ENCODE peak calls at places on chromosomes 1 and 21, in five cellular contexts. S, J, M, I and F are unnamed samples.

GRCh38 chr1:243977104-243977503 is 74.0 kb upstream of the ZBTB18 start:
- DNase-seq in M (no peak), I (no peak), J (no peak), S (no peak), F (no peak)

GRCh38 chr1:218211241-218211640 is 73.9 kb upstream of the RRP15 start:
- DNase-seq in J (no peak), S (no peak), I (no peak), M (no peak), F (no peak)

GRCh38 chr1:2229032-2229920 is 1.2 kb downstream of the SKI start:
- DNase-seq in M (peak; percentile 79), J (peak; percentile 74), S (peak; percentile 64), I (peak; percentile 39), F (no peak)

GRCh38 chr1:15218287-15219279 is 28.4 kb upstream of the FHAD1 start:
- DNase-seq in J (no peak), M (no peak), S (no peak), I (no peak), F (no peak)

GRCh38 chr21:46216132-46216747 is 12.3 kb downstream of the LSS start:
- DNase-seq in J (no peak), I (no peak), S (no peak), M (peak; percentile 34), F (no peak)

GRCh38 chr1:93468681-93469080 is 20.8 kb downstream of the FNBP1L start:
- DNase-seq in M (no peak), S (no peak), J (no peak), I (no peak), F (no peak)

GRCh38 chr1:155513300-155513926 is 49.2 kb downstream of the ASH1L start:
- DNase-seq in I (peak; percentile 13), J (no peak), S (no peak), M (no peak), F (no peak)

GRCh38 chr1:234683856-234684632 is 74.1 kb upstream of the IRF2BP2 start:
- DNase-seq in J (no peak), I (peak; percentile 84), S (peak; percentile 91), M (peak; percentile 66), F (peak; percentile 20)

GRCh38 chr21:32392299-32392879 is 423 bp downstream of the URB1 start:
- DNase-seq in J (no peak), S (no peak), M (no peak), I (no peak), F (no peak)

GRCh38 chr1:154937051-154937987 is 800 bp upstream of the PMVK start:
- DNase-seq in J (peak; percentile 95), M (no peak), S (peak; percentile 94), I (peak; percentile 87), F (peak; percentile 81)

GRCh38 chr21:39869141-39869818 is 2.0 kb downstream of the PCP4 start:
- DNase-seq in S (no peak), M (no peak), I (no peak), J (no peak), F (no peak)

GRCh38 chr1:18332626-18333025 is 148.1 kb upstream of the KLHDC7A start:
- DNase-seq in S (no peak), J (no peak), I (no peak), M (no peak), F (no peak)

GRCh38 chr21:34983680-34984086 is 65.4 kb downstream of the RUNX1 start:
- DNase-seq in M (no peak), S (no peak), I (no peak), J (peak; percentile 68), F (no peak)

GRCh38 chr1:239243003-239243402 is 143.4 kb upstream of the CHRM3 start:
- DNase-seq in I (no peak), J (no peak), S (no peak), M (no peak), F (no peak)

GRCh38 chr1:26913754-26914619 is at the start of gene NR0B2:
- DNase-seq in I (no peak), M (peak; percentile 77), J (no peak), S (peak; percentile 99), F (no peak)

GRCh38 chr1:112011231-112011630 is 21.8 kb upstream of the KCND3 start:
- DNase-seq in J (no peak), I (no peak), M (no peak), S (no peak), F (no peak)

GRCh38 chr1:26112407-26112775 is 767 bp downstream of the PDIK1L start:
- DNase-seq in S (no peak), M (no peak), J (no peak), I (no peak), F (no peak)

GRCh38 chr1:44261475-44261853 is 48.2 kb downstream of the DMAP1 start:
- DNase-seq in S (no peak), M (no peak), I (no peak), J (no peak), F (no peak)

GRCh38 chr1:212218911-212219310 is 66.3 kb upstream of the PPP2R5A start:
- DNase-seq in S (no peak), M (no peak), I (no peak), J (no peak), F (no peak)

GRCh38 chr21:45098867-45099266 is 24.5 kb downstream of the ADARB1 start:
- DNase-seq in I (no peak), M (no peak), J (no peak), S (peak; percentile 13), F (no peak)

GRCh38 chr1:240030236-240030635 is 61.4 kb upstream of the FMN2 start:
- DNase-seq in S (no peak), I (no peak), M (no peak), J (no peak), F (no peak)

GRCh38 chr1:33455537-33456301 is 16.7 kb upstream of the ZSCAN20 start:
- DNase-seq in J (peak; percentile 50), M (peak; percentile 79), S (peak; percentile 51), I (peak; percentile 69), F (no peak)

GRCh38 chr1:27928216-27928954 is 6.4 kb upstream of the SMPDL3B start:
- DNase-seq in I (no peak), M (no peak), J (no peak), S (no peak), F (no peak)

GRCh38 chr1:70358921-70359564 is 4.5 kb upstream of the ANKRD13C start:
- DNase-seq in M (no peak), J (no peak), I (no peak), S (no peak), F (no peak)

GRCh38 chr1:68725353-68725752 is 228.5 kb upstream of the DEPDC1 start:
- DNase-seq in M (no peak), I (no peak), S (no peak), J (no peak), F (no peak)

GRCh38 chr1:231206856-231207255 is 34.2 kb upstream of the GNPAT start:
- DNase-seq in M (no peak), J (no peak), I (no peak), S (no peak), F (no peak)

GRCh38 chr1:97202981-97203380 is 481.4 kb downstream of the PTBP2 start:
- DNase-seq in I (no peak), S (no peak), J (no peak), M (no peak), F (no peak)

GRCh38 chr21:31756787-31757186 is 24.9 kb upstream of the SCAF4 start:
- DNase-seq in J (no peak), I (no peak), S (no peak), M (no peak), F (no peak)

GRCh38 chr1:93683234-93683633 is 1.6 kb upstream of the BCAR3 start:
- DNase-seq in M (no peak), S (no peak), J (no peak), I (no peak), F (no peak)

GRCh38 chr21:45427331-45428271 is 22.6 kb downstream of the COL18A1 start:
- DNase-seq in M (peak; percentile 96), J (no peak), I (peak; percentile 51), S (no peak), F (peak; percentile 72)

DNA sequence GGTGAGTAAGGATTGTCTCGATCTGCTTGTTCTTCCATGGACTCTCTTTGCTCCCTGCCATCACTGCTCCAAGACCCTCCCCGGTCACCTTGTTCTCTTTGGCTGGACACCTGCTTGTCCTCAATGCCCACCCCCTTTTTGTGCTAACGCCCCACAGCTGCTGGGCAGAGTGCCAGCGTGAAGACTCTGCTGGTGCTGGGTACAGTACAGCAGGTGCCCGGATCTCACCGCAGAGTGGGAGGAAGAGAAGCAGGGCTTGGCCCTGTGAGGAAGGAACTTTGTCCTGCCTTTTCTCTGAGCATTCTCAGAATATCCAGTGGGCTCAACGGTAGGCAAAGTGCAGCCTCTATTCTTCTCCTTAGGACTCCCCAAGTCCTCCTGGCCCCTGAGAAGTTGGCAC is 90.1 kb downstream of the PLXNA2 start:
- DNase-seq in J (no peak), M (no peak), S (peak; percentile 84), I (no peak), F (no peak)
- H3K4me1 ChIP-seq in J (no peaks in the 10 kb centered on the region), M (peaks cover 49% of the 10 kb centered on the region), S (peaks cover 15% of the 10 kb centered on the region), I (peaks cover 9% of the 10 kb centered on the region), F (peaks cover 4% of the 10 kb centered on the region)

DNA sequence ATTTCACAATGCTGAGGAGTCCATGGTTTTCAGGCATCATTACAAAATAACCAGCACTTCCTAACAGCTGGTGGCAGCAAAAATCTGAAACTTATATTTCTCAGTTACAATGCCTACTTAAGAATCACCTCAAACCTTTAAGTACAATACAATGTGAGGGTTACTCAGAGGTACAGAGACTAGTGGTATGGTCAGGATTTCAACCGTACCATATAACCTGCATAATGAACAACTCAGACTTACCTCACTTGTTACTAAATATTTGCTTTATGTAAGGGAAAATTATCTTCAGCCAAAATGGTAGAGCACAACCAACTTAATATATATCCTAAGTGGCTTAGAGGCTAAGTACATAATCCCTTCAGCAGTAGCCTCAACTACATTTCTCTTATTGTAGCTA is 344.5 kb downstream of the SMYD3 start:
- DNase-seq in M (no peak), I (no peak), J (no peak), S (no peak), F (no peak)
- H3K4me1 ChIP-seq in M (no peaks in the 10 kb centered on the region), I (peaks cover 14% of the 10 kb centered on the region), J (no peaks in the 10 kb centered on the region), S (no peaks in the 10 kb centered on the region), F (no peaks in the 10 kb centered on the region)

GRCh38 chr21:38834725-38835124 is 29.0 kb downstream of the ETS2 start:
- DNase-seq in I (no peak), M (no peak), J (no peak), S (no peak), F (no peak)

GRCh38 chr21:38831526-38832467 is 26.1 kb downstream of the ETS2 start:
- DNase-seq in M (no peak), I (peak; percentile 99), S (peak; percentile 59), J (no peak), F (peak; percentile 70)

GRCh38 chr21:38830667-38831525 is 25.2 kb downstream of the ETS2 start:
- DNase-seq in I (peak; percentile 74), J (no peak), S (no peak), M (no peak), F (no peak)

GRCh38 chr21:38832664-38833063 is 26.9 kb downstream of the ETS2 start:
- DNase-seq in S (no peak), J (no peak), I (no peak), M (no peak), F (no peak)

GRCh38 chr21:38833122-38833521 is 27.4 kb downstream of the ETS2 start:
- DNase-seq in M (peak; percentile 58), S (no peak), I (no peak), J (no peak), F (no peak)
- H3K4me1 ChIP-seq in M (no peaks in the 10 kb centered on the region), S (no peaks in the 10 kb centered on the region), I (peaks cover 5% of the 10 kb centered on the region), J (peaks cover 13% of the 10 kb centered on the region), F (peaks cover 15% of the 10 kb centered on the region)

DNA sequence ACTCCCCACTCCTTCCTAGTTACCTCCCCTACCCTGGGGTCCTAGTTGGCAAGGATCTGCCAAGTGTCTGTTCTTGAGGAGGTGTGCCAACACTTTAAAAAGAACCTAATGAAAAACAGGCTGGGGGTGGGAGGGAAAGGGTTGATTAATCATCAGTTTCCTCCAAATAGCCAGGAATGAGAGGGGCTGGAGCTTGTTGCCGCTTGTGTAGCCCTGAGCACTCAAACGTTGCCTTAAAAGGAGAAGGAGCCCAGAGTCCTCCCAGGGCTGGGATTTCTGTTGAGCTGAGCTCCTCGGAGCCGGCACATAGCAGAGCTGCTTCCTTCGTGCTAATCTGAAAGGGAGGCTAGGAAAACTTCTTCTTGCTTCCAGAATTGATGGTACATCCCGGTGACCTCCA is 15.9 kb downstream of the SHISA4 start:
- DNase-seq in J (no peak), I (no peak), S (no peak), M (no peak), F (peak; percentile 63)
- H3K4me1 ChIP-seq in J (no peaks in the 10 kb centered on the region), I (peaks cover 22% of the 10 kb centered on the region), S (no peaks in the 10 kb centered on the region), M (no peaks in the 10 kb centered on the region), F (peaks cover 71% of the 10 kb centered on the region)